ENCODE peak calls at places on chromosome 13, in six cellular contexts. D is astrocyte, E is AG04450, V is left lung, I is thoracic aorta, O is heart left ventricle. G is an unnamed sample.

GRCh38 chr13:36124236-36124822 is 6.9 kb downstream of the DCLK1 start:
- DNase-seq in I (no peak), V (no peak), E (no peak), O (no peak), D (peak), G (no peak)

GRCh38 chr13:22915442-22916082 is 265.2 kb upstream of the SGCG start:
- DNase-seq in V (peak), I (no peak), E (no peak), O (no peak), D (peak), G (peak)

GRCh38 chr13:109529964-109530363 is 256.4 kb downstream of the IRS2 start:
- DNase-seq in I (no peak), V (no peak), E (no peak), O (no peak), D (no peak), G (no peak)

GRCh38 chr13:89457977-89458376 is 1786.8 kb downstream of the SLITRK5 start:
- DNase-seq in E (peak), I (no peak), D (peak), O (no peak), V (no peak), G (no peak)

GRCh38 chr13:38970380-38971051 is 20.1 kb downstream of the STOML3 start:
- DNase-seq in O (no peak), I (no peak), E (no peak), V (no peak), D (no peak), G (no peak)

GRCh38 chr13:35789335-35790166 is 313.1 kb upstream of the MAB21L1 start:
- DNase-seq in V (no peak), E (no peak), O (no peak), D (peak), I (no peak), G (no peak)

GRCh38 chr13:36131931-36132297 is 732 bp upstream of the DCLK1 start:
- DNase-seq in O (peak), V (peak), D (peak), E (no peak), I (no peak), G (no peak)

GRCh38 chr13:113493315-113493951 is 2.9 kb upstream of the DCUN1D2 start:
- DNase-seq in V (no peak), I (no peak), D (peak), O (no peak), E (peak), G (no peak)

GRCh38 chr13:53004605-53005004 is 24.0 kb upstream of the OLFM4 start:
- DNase-seq in D (no peak), E (no peak), V (no peak), I (no peak), O (no peak), G (no peak)

GRCh38 chr13:25912961-25913360 is 138.9 kb downstream of the SHISA2 start:
- DNase-seq in O (no peak), V (no peak), I (no peak), E (no peak), D (no peak), G (no peak)

GRCh38 chr13:23671902-23672301 is 101.7 kb downstream of the TNFRSF19 start:
- DNase-seq in I (no peak), V (no peak), E (peak), D (peak), O (no peak), G (no peak)

GRCh38 chr13:26515721-26516120 is 41.8 kb upstream of the WASF3 start:
- DNase-seq in V (no peak), I (no peak), O (no peak), E (no peak), D (no peak), G (no peak)

GRCh38 chr13:31923134-31923763 is 108.3 kb upstream of the FRY start:
- DNase-seq in O (no peak), I (no peak), E (no peak), D (no peak), V (no peak), G (no peak)

GRCh38 chr13:68667863-68668262 is 1437.7 kb upstream of the PCDH9 start:
- DNase-seq in I (no peak), E (no peak), D (no peak), O (no peak), V (no peak), G (no peak)

GRCh38 chr13:99575376-99575775 is 74.1 kb downstream of the TM9SF2 start:
- DNase-seq in E (no peak), I (no peak), D (no peak), O (no peak), V (no peak), G (no peak)

GRCh38 chr13:77583551-77583950 is 48.0 kb downstream of the SCEL start:
- DNase-seq in V (no peak), O (no peak), D (no peak), E (no peak), I (no peak), G (no peak)

GRCh38 chr13:109706015-109706715 is 80.2 kb downstream of the IRS2 start:
- DNase-seq in O (no peak), I (no peak), E (no peak), D (no peak), V (no peak), G (no peak)

GRCh38 chr13:66348745-66349720 is 881.1 kb downstream of the PCDH9 start:
- DNase-seq in E (no peak), O (peak), I (no peak), V (no peak), D (no peak), G (no peak)

GRCh38 chr13:60701919-60702318 is 304.9 kb downstream of the TDRD3 start:
- DNase-seq in E (no peak), O (no peak), D (no peak), I (no peak), V (no peak), G (no peak)

GRCh38 chr13:25213716-25214115 is 41.6 kb upstream of the AMER2 start:
- DNase-seq in D (no peak), I (no peak), V (no peak), O (no peak), E (no peak), G (no peak)

GRCh38 chr13:95002968-95003813 is 290.8 kb upstream of the SOX21 start:
- DNase-seq in O (no peak), I (no peak), D (no peak), E (no peak), V (peak), G (peak)

GRCh38 chr13:51818276-51818675 is 14.3 kb upstream of the DHRS12 start:
- DNase-seq in E (no peak), I (no peak), V (no peak), O (peak), D (no peak), G (no peak)

GRCh38 chr13:52599853-52600603 is 42.2 kb upstream of the HNRNPA1L2 start:
- DNase-seq in D (peak), V (peak), E (no peak), I (no peak), O (no peak), G (peak)

DNA sequence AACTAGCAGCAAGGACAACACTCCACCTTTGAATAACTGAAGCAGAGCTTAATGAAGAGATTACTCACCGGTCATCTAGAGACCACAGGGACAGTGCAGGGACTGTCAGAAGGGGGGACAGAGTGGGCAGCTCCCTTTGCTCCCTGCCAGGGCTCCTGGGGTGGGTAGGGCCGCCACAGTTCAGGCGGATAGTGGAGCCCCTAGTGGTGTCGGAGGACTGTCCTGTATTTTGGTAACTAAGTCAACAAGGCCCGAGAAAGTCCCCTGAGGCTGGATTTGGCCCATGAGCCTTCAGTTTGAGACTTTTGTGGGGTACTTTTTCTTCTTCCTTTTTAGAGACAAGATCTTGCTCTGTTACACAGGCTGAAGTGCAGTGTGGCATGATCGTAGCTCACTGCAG is 44.6 kb downstream of the GJA3 start:
- DNase-seq in I (no peak), D (no peak), E (no peak), V (no peak), O (no peak), G (no peak)
- TF ChIP-seq CTCF in I (no peak), D (no peak), E (no peak), V (no peak), O (no peak), G (no peak)

GRCh38 chr13:112256716-112257497 is 119.2 kb upstream of the SPACA7 start:
- DNase-seq in V (peak), D (no peak), E (no peak), O (no peak), I (no peak), G (no peak)

GRCh38 chr13:112263152-112263551 is 113.0 kb upstream of the SPACA7 start:
- DNase-seq in E (no peak), O (no peak), D (no peak), I (no peak), V (no peak), G (no peak)

GRCh38 chr13:112260108-112261055 is 115.8 kb upstream of the SPACA7 start:
- DNase-seq in I (no peak), E (no peak), D (no peak), O (no peak), V (peak), G (no peak)

GRCh38 chr13:112267650-112268049 is 108.5 kb upstream of the SPACA7 start:
- DNase-seq in D (no peak), I (no peak), O (no peak), E (no peak), V (no peak), G (no peak)

DNA sequence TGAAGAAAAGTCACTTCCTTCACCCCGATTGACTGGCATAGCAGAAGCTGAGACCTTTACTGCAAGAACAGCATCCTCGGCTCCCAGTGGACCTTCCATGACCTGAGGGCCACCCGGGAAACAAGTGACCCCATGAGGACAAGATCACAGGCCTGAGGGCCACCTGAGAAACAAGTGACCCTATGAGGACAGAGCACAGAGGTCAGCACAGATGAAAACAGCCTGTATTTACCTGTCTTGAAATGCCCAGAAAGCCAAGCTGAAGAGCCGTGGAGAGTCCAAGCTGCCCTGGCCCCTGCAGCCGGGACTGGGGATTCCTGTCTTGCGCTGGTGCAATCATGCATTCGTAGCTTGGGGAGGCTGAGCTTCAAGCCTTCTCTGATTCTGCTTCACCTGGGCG is 114.2 kb upstream of the SPACA7 start:
- DNase-seq in I (no peak), E (no peak), O (no peak), D (no peak), V (no peak), G (no peak)
- TF ChIP-seq CTCF in I (no peak), E (no peak), O (no peak), D (no peak), V (no peak), G (no peak)

GRCh38 chr13:27622102-27622820 is 569 bp downstream of the POLR1D start:
- DNase-seq in E (no peak), I (no peak), D (peak), V (no peak), O (no peak), G (no peak)
- TF ChIP-seq CTCF in E (peak), I (no peak), D (peak), V (no peak), O (no peak), G (peak)

DNA sequence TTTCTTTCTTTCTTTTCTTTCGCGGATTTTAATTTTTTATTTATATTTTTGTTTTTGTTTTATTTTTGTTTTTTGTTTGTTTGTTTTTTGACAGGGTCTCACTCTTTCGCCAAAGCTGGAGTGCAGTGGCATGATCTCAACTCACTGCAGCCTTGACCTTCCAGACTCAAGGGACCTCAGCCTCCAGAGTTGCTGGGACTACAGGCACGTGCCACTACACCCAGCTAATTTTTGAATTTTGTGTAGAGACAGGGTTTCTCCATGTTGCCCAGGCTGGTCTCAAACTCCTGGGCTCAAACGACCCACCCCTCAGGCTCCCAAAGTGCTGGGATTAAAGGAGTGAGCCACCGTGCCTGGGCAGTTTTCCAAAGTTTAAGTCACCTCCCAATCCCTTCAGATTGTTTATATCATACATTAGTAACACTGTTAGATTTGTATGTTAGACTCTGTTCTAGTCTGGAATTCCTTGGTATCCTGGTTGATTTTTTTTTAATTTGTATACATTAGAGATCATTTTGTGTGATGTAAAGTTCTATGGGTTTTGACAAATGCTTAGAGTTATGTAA is 597.3 kb downstream of the DCT start:
- DNase-seq in I (no peak), O (no peak), E (no peak), V (no peak), D (peak), G (no peak)
- TF ChIP-seq CTCF in I (no peak), O (no peak), E (no peak), V (no peak), D (no peak), G (no peak)

GRCh38 chr13:79647518-79647917 is 166.6 kb downstream of the NDFIP2 start:
- DNase-seq in D (no peak), O (no peak), V (no peak), I (no peak), E (no peak), G (no peak)

GRCh38 chr13:79646880-79647279 is 165.9 kb downstream of the NDFIP2 start:
- DNase-seq in V (no peak), D (no peak), E (no peak), I (no peak), O (no peak), G (no peak)

GRCh38 chr13:79637086-79637763 is 156.3 kb downstream of the NDFIP2 start:
- DNase-seq in V (peak), I (no peak), O (peak), E (no peak), D (peak), G (no peak)

GRCh38 chr13:79645569-79645968 is 164.6 kb downstream of the NDFIP2 start:
- DNase-seq in I (no peak), O (no peak), E (no peak), V (no peak), D (no peak), G (no peak)

GRCh38 chr13:79642596-79642995 is 161.6 kb downstream of the NDFIP2 start:
- DNase-seq in I (no peak), O (no peak), E (no peak), V (no peak), D (no peak), G (no peak)
- TF ChIP-seq CTCF in I (no peak), O (no peak), E (peak), V (no peak), D (no peak), G (no peak)

DNA sequence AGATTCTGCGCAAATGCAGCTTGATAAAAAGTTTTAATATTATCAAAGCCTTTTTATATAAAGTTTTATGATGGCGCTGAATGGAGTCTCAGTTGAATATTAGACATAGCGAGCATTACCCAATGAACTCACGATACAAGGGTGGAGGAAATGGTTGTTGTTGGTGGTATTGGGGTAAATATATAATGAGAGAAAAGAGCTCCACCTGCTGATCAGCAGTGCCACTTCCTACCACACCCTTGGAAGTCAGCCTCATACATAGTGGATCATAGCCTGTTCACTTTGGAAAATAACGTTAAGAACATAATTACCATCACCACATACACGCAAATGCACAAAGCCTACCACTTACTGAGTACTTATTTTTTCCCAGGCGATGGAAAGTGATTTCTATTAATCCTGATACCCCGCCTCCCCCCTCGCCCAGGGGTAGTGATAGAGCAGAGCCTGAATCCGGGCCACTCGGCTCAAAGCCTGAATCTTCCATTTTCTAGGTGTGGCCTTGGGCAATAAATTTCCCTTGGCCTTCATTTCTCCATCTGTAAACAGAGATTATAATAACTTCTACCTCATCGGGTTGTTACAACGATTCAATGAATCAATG is 358.3 kb downstream of the KLF5 start:
- DNase-seq in O (no peak), E (no peak), V (peak), I (no peak), D (no peak), G (no peak)
- TF ChIP-seq CTCF in O (no peak), E (peak), V (no peak), I (no peak), D (no peak), G (no peak)

GRCh38 chr13:41054919-41055619 is 6.2 kb upstream of the WBP4 start:
- DNase-seq in V (no peak), E (no peak), I (no peak), D (no peak), O (no peak), G (no peak)
- TF ChIP-seq CTCF in V (no peak), E (peak), I (no peak), D (peak), O (peak), G (no peak)

DNA sequence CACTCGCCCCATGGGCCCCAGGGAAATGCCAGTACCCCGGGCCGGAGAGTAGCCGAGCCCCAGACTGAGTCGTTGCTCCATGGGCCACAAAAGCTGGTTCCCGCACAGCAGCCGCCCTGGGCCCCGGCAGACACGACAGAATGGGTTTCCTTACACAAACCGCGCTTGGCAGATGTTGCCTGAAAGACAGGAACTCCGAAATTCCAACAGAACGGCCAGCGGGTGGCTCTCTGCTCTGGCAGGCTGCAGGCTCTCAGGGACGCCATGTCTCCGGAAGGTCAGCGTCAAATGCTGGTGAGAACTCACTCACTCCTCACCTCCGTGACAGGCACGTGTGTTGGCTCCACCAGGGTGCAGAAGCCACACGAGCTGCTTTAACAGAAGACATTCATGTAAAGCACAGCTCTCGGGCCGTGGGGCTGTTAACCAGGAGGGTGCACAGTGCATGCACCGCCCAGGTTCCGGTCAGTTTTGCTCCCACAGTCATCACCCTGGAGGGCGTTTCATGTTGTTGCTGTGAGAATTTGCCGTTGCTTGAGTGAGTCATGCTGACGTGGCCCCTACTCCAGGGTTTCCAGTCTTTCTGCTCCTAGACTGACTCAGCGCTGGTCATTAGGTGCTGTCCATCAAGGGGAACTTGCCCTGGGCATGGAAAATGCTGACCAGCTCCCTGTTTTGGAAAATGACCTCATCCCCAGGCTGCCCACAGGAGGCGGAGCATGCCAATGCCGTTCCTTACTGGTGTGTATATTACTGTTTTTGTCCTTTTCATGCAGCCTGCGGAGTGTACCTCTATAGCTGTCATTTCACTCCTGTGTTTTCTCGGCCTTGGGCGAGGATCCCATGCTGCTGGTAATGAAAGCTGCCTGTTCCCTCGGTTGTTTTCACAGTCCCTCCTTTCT is 44.8 kb downstream of the ANKRD10 start:
- DNase-seq in V (peak), O (peak), I (peak), D (peak), E (peak), G (peak)
- TF ChIP-seq CTCF in V (no peak), O (no peak), I (no peak), D (no peak), E (no peak), G (no peak)